ENCODE peak calls at places on chromosome 13, in seven cellular contexts. D, W, I, M, X, U and Y are unnamed samples.

GRCh38 chr13:44068737-44069136 is 189.0 kb downstream of the LACC1 start:
- DNase-seq in D (no peak), U (no peak), M (no peak), X (no peak), I (no peak), W (no peak), Y (no peak)

GRCh38 chr13:44249439-44249838 is 124.2 kb upstream of the SERP2 start:
- DNase-seq in U (peak; percentile 57), X (no peak), W (no peak), M (peak; percentile 58), I (no peak), D (no peak), Y (no peak)

GRCh38 chr13:45621950-45622349 is 6.4 kb upstream of the ERICH6B start:
- DNase-seq in W (no peak), X (peak; percentile 7), M (no peak), D (no peak), U (no peak), I (no peak), Y (no peak)

GRCh38 chr13:94716016-94716415 is 3.7 kb upstream of the SOX21 start:
- DNase-seq in X (no peak), I (no peak), D (no peak), U (no peak), M (no peak), W (no peak), Y (no peak)

GRCh38 chr13:102267191-102267590 is 134.7 kb downstream of the FGF14 start:
- DNase-seq in U (no peak), W (no peak), D (no peak), I (no peak), M (no peak), X (no peak), Y (no peak)

GRCh38 chr13:105506463-105506862 is 1029.0 kb downstream of the EFNB2 start:
- DNase-seq in W (no peak), I (no peak), D (no peak), X (no peak), U (no peak), M (no peak), Y (no peak)

GRCh38 chr13:93690139-93690538 is 463.5 kb downstream of the GPC6 start:
- DNase-seq in D (no peak), W (peak; percentile 26), X (peak; percentile 4), M (no peak), I (no peak), U (no peak), Y (no peak)

GRCh38 chr13:75495938-75496337 is 14.0 kb upstream of the TBC1D4 start:
- DNase-seq in W (no peak), D (no peak), M (no peak), I (no peak), U (no peak), X (no peak), Y (no peak)

GRCh38 chr13:82739881-82740280 is 1142.4 kb downstream of the SLITRK1 start:
- DNase-seq in M (no peak), D (no peak), X (no peak), I (no peak), W (no peak), U (no peak), Y (no peak)

GRCh38 chr13:45299194-45299593 is 41.8 kb downstream of the TPT1 start:
- DNase-seq in U (no peak), I (no peak), W (no peak), X (no peak), D (no peak), M (no peak), Y (no peak)

GRCh38 chr13:35005051-35005450 is 63.0 kb downstream of the NBEA start:
- DNase-seq in D (no peak), X (no peak), M (no peak), W (no peak), U (no peak), I (no peak), Y (no peak)

GRCh38 chr13:20294497-20294896 is 62.4 kb upstream of the GJB6 start:
- DNase-seq in W (no peak), I (no peak), X (no peak), M (no peak), D (no peak), U (no peak), Y (no peak)

GRCh38 chr13:59863621-59864020 is 300.1 kb downstream of the DIAPH3 start:
- DNase-seq in D (no peak), X (no peak), M (no peak), W (no peak), I (no peak), U (no peak), Y (no peak)

GRCh38 chr13:38530492-38530891 is 156.4 kb upstream of the FREM2 start:
- DNase-seq in W (no peak), M (no peak), X (peak; percentile 8), I (no peak), D (no peak), U (no peak), Y (no peak)

GRCh38 chr13:51331354-51331861 is 8.1 kb upstream of the SERPINE3 start:
- DNase-seq in W (no peak), D (no peak), I (no peak), U (no peak), X (peak; percentile 37), M (no peak), Y (no peak)

GRCh38 chr13:84706004-84706710 is 823.9 kb upstream of the SLITRK1 start:
- DNase-seq in X (no peak), I (no peak), W (no peak), D (no peak), U (no peak), M (no peak), Y (no peak)

GRCh38 chr13:23848019-23848418 is 41.2 kb downstream of the MIPEP start:
- DNase-seq in W (no peak), I (no peak), U (no peak), D (no peak), M (no peak), X (no peak), Y (no peak)

GRCh38 chr13:42270160-42270856 is 1.6 kb upstream of the AKAP11 start:
- DNase-seq in U (no peak), M (no peak), I (no peak), X (no peak), W (no peak), D (no peak), Y (no peak)

GRCh38 chr13:109568273-109568900 is 218.0 kb downstream of the IRS2 start:
- DNase-seq in W (no peak), X (no peak), M (no peak), I (no peak), U (no peak), D (no peak), Y (no peak)

GRCh38 chr13:99250977-99251825 is 7.0 kb downstream of the GPR18 start:
- DNase-seq in X (no peak), D (no peak), W (no peak), M (no peak), I (no peak), U (no peak), Y (no peak)

GRCh38 chr13:109725995-109726637 is 60.3 kb downstream of the IRS2 start:
- DNase-seq in W (no peak), M (no peak), U (no peak), D (no peak), X (no peak), I (no peak), Y (no peak)

GRCh38 chr13:99484405-99484981 is 16.8 kb upstream of the TM9SF2 start:
- DNase-seq in I (no peak), W (no peak), D (no peak), X (no peak), M (no peak), U (no peak), Y (no peak)

GRCh38 chr13:98475521-98475920 is 101.4 kb downstream of the STK24 start:
- DNase-seq in D (no peak), W (peak; percentile 50), U (no peak), M (no peak), I (no peak), X (no peak), Y (no peak)

GRCh38 chr13:37407156-37407555 is 191.4 kb downstream of the POSTN start:
- DNase-seq in I (no peak), U (no peak), W (no peak), X (no peak), M (no peak), D (no peak), Y (no peak)

GRCh38 chr13:99617474-99618255 is 116.4 kb downstream of the TM9SF2 start:
- DNase-seq in W (peak; percentile 65), D (no peak), X (peak; percentile 63), M (no peak), I (no peak), U (peak; percentile 43), Y (no peak)

DNA sequence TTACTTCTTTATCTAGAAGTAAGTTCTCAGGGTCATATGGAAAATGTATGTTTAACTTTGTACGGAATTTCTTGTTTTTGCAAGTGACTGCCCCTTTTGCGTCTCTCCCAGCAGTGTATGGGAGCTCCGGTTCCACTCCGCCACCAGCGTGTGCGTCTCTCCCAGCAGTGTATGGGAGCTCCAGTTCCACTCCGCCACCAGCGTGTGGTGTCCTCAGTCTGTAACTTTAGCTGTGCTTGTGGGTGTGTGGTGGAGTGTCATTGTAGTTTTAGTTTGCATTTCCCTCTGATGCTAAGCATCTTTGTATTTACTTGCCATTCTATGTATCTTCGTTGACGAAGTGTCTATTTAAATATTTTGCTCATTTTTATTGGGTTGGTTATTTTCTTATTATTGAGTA is 2.4 kb downstream of the CUL4A start:
- DNase-seq in D (no peak), U (no peak), M (no peak), X (no peak), W (peak; percentile 22), I (no peak), Y (no peak)
- TF ChIP-seq CTCF in D (no peak), U (no peak), M (no peak), X (peak; percentile 11), W (peak; percentile 49), I (no peak), Y (peak; percentile 50)

DNA sequence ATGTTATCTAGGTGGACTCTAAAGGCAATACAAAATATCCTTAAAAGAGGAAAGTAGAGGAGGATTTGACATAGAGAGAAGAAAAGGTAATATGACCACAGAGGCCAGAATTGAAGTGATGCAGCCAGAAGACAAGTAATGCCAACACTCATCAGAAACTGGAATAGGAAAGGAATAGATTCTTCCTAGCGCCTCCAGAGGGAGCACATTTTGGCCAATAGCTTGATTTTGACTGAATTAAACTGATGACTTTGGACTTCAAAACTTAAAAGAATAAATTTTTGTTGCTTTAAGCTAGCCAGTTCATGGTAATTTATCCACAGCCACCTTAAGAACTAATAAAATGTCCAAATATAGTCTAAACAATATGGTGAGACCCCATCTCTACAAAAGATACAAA is 1921.9 kb downstream of the OLFM4 start:
- DNase-seq in X (no peak), W (no peak), U (no peak), D (no peak), M (no peak), I (no peak), Y (no peak)
- TF ChIP-seq CTCF in X (no peak), W (peak; percentile 28), U (no peak), D (no peak), M (no peak), I (no peak), Y (peak; percentile 27)

DNA sequence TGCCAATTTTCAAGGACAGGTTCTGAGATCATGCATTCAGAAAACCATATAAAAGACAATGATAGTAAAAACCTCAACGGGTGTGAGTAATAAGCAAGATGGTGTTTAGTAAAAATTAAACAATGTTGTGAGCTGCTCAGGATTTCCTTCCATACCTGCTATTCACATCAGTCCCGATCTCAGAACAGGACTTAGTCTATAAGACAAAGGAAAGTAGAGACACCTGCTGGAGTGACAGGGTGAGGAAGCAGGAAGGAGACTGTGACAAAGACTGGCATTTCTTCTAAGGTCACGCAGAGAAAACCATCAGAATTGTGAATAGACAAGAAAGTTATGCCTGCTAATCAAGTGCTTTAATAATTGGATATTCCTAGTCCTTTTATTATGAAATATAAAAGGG is 648.0 kb downstream of the DACH1 start:
- DNase-seq in U (no peak), D (no peak), X (peak; percentile 45), M (peak; percentile 3), I (no peak), W (no peak), Y (no peak)
- TF ChIP-seq CTCF in U (no peak), D (no peak), X (peak; percentile 25), M (peak; percentile 32), I (no peak), W (no peak), Y (peak; percentile 36)

GRCh38 chr13:80483157-80483556 is 142.2 kb upstream of the SPRY2 start:
- DNase-seq in X (no peak), M (no peak), W (no peak), I (no peak), U (no peak), D (no peak), Y (no peak)
- TF ChIP-seq CTCF in X (no peak), M (no peak), W (no peak), I (no peak), U (no peak), D (no peak), Y (no peak)